ENCODE peak calls at places on chromosome 13, in nine cellular contexts. O is ascending aorta, N is AG09319, I is omental fat pad, F is cardiac muscle cell, Z is right atrium auricular region, Q is heart left ventricle, Y is IMR-90, U is B cell. E is an unnamed sample.
A peak's percentile ranks its signal among the peaks of the same experiment; 100 is the strongest.

GRCh38 chr13:51590966-51591627 is 6.8 kb downstream of the WDFY2 start:
- DNase-seq in U (no peak), I (no peak), F (peak; percentile 96), N (peak; percentile 89), Q (no peak), Z (no peak), Y (peak; percentile 90), O (no peak), E (no peak)

GRCh38 chr13:46913757-46914156 is 16.9 kb upstream of the HTR2A start:
- DNase-seq in U (no peak), I (no peak), Q (no peak), Y (no peak), Z (no peak), O (no peak), F (no peak), N (no peak), E (no peak)

GRCh38 chr13:22256111-22256639 is 585.3 kb downstream of the FGF9 start:
- DNase-seq in Y (no peak), I (no peak), O (no peak), Q (no peak), U (no peak), F (no peak), N (no peak), Z (no peak), E (no peak)

GRCh38 chr13:45393941-45394570 is 24.1 kb downstream of the SLC25A30 start:
- DNase-seq in U (peak; percentile 68), F (peak; percentile 65), N (no peak), Z (no peak), I (no peak), Q (peak; percentile 53), Y (peak; percentile 54), O (no peak), E (no peak)

GRCh38 chr13:59332966-59333365 is 830.8 kb downstream of the DIAPH3 start:
- DNase-seq in I (no peak), F (no peak), Y (no peak), N (no peak), Z (no peak), O (no peak), Q (no peak), U (no peak), E (no peak)

GRCh38 chr13:40776681-40777165 is 5.7 kb upstream of the MRPS31 start:
- DNase-seq in N (no peak), O (no peak), F (peak; percentile 45), Z (no peak), U (no peak), I (no peak), Y (peak; percentile 55), Q (no peak), E (no peak)

GRCh38 chr13:51643114-51643881 is 59.0 kb downstream of the WDFY2 start:
- DNase-seq in Z (no peak), Q (no peak), F (peak; percentile 85), U (no peak), I (no peak), Y (peak; percentile 91), N (no peak), O (no peak), E (no peak)

GRCh38 chr13:97429681-97430081 is 4.3 kb upstream of the RAP2A start:
- DNase-seq in I (no peak), Q (no peak), F (peak; percentile 36), O (no peak), N (no peak), U (no peak), Y (peak; percentile 50), Z (no peak), E (no peak)

GRCh38 chr13:26184791-26185250 is 37.3 kb downstream of the RNF6 start:
- DNase-seq in Q (peak; percentile 69), O (no peak), U (peak; percentile 46), N (peak; percentile 23), F (peak; percentile 82), I (no peak), Z (peak; percentile 64), Y (peak; percentile 74), E (peak; percentile 76)

GRCh38 chr13:31945202-31945978 is 86.2 kb upstream of the FRY start:
- DNase-seq in U (no peak), Y (peak; percentile 81), F (peak; percentile 79), N (peak; percentile 75), Q (peak; percentile 57), Z (peak; percentile 81), O (peak; percentile 23), I (peak; percentile 75), E (peak; percentile 79)

DNA sequence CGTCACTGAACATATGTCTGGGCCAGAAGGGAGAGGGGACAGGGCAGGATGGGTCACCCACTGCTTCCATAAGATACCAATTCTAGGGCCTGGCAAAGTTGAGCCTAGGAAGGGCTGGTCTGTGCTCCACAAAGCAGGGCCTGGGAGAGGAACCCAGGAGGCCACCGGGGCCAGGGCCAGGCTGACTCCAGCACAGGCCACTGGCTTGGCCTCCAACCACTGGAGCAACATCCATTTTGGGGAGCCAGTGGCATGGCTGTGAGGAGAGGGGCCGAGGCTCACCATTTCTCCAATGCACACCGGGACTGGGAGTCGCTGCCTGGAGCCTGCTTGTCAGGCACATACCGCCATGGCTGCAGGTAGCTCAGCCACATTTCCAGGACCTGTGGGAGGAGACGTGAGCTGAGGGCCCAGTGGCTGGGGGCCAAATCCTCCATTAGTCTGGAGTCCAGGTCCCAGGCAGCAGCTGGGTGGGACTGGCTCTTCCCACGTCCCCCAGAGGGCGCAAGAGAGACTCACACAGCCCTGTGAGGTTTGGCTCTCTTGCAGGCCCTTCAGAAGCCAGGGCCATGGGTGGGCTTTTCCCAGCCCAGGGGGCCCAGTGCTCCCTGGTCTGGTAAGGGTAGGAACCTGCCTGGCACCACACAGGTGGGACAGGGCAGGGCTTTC is 27.7 kb downstream of the TUBA3C start:
- DNase-seq in I (no peak), N (no peak), F (no peak), Y (no peak), Q (no peak), U (no peak), O (no peak), Z (no peak), E (peak; percentile 48)
- TF ChIP-seq CTCF in I (no peak), N (no peak), F (no peak), Y (no peak), Q (peak; percentile 17), U (no peak), O (no peak), Z (no peak), E (no peak)

GRCh38 chr13:62123409-62123808 is 707.8 kb upstream of the PCDH20 start:
- DNase-seq in I (no peak), Y (no peak), Q (no peak), F (no peak), U (no peak), N (no peak), O (no peak), Z (no peak), E (no peak)

GRCh38 chr13:62125451-62125850 is 709.8 kb upstream of the PCDH20 start:
- DNase-seq in F (no peak), Q (no peak), I (no peak), N (no peak), U (no peak), Y (no peak), O (no peak), Z (no peak), E (no peak)

GRCh38 chr13:62122434-62122833 is 706.8 kb upstream of the PCDH20 start:
- DNase-seq in U (no peak), N (no peak), I (no peak), Q (no peak), F (no peak), Y (no peak), O (no peak), Z (no peak), E (no peak)

DNA sequence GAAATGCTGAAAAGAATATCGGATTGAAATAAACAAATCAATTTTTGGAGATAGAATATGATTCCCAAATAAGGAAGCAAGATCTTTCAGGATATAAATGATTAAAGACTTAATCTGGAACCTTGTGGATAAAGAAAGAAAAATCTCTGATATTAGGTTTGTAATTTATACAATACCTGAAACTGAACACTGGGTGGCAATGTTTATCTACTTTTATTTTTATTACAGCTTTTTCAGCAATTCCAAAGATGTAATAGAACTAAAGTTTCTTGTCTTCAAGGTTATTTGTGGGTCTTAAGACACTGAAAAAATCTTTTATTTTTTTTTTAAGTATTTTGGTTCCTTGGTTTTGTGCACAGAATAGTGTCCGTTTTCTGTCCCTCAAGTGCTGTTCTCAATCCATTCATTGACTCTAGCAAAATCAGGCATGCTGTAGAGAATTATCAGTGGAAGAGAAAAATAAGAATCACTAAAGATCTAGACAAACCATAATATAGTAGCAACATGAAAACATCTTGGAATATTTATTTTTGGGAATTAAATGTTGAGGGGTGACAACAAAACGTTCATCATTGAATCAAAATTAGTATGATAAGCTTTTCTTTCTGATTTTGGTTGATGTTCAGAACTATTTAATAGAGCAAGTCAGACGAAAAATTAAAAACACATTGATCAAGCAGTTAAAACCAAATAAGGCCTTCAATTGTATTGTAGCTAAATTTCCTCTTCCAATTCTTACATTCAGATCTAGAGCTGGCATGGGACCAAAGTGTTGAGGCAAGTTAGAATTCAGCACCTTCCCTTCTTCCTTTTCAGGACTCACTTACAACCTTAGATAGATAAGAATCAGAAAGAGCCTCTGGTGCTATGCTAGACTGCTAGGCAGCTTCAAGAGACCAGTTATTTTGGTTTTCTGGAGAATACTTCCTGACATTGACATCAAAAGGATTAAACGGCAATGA is 704.4 kb upstream of the PCDH20 start:
- DNase-seq in Z (no peak), Y (peak; percentile 17), N (no peak), F (peak; percentile 7), O (no peak), I (no peak), Q (no peak), U (no peak), E (no peak)
- TF ChIP-seq CTCF in Z (no peak), Y (peak; percentile 42), N (peak; percentile 19), F (peak; percentile 27), O (peak; percentile 34), I (no peak), Q (peak; percentile 46), U (no peak), E (peak; percentile 24)

GRCh38 chr13:48775285-48775684 is 121.6 kb downstream of the CYSLTR2 start:
- DNase-seq in N (no peak), Y (peak; percentile 65), Z (no peak), I (no peak), F (no peak), O (no peak), U (no peak), Q (no peak), E (no peak)
- TF ChIP-seq CTCF in N (no peak), Y (no peak), Z (no peak), I (no peak), F (no peak), O (no peak), U (no peak), Q (no peak), E (no peak)

GRCh38 chr13:23350009-23350408 is 83.5 kb downstream of the SACS start:
- DNase-seq in U (no peak), Z (no peak), Q (no peak), N (no peak), F (no peak), O (no peak), Y (no peak), I (no peak), E (no peak)

GRCh38 chr13:23352161-23352560 is 81.3 kb downstream of the SACS start:
- DNase-seq in U (no peak), Z (no peak), Q (no peak), N (no peak), I (no peak), O (no peak), Y (no peak), F (no peak), E (no peak)

GRCh38 chr13:23348270-23349126 is 85.0 kb downstream of the SACS start:
- DNase-seq in Z (no peak), Y (no peak), F (peak; percentile 13), I (no peak), N (no peak), Q (no peak), O (no peak), U (no peak), E (no peak)

GRCh38 chr13:23347601-23348000 is 85.9 kb downstream of the SACS start:
- DNase-seq in Z (no peak), Y (no peak), U (no peak), O (no peak), N (no peak), F (no peak), I (no peak), Q (no peak), E (no peak)

GRCh38 chr13:23349127-23349897 is 84.2 kb downstream of the SACS start:
- DNase-seq in F (peak; percentile 13), Y (no peak), I (no peak), Z (no peak), O (no peak), N (peak; percentile 46), U (no peak), Q (no peak), E (no peak)
- TF ChIP-seq CTCF in F (no peak), Y (no peak), I (no peak), Z (no peak), O (no peak), N (no peak), U (no peak), Q (no peak), E (no peak)

E was measured in sigmoid colon.